ENCODE peak calls at places on chromosome 18, in five cellular contexts. S, A, I, H and L are unnamed samples.

GRCh38 chr18:55114856-55115255 is 155.6 kb upstream of the CCDC68 start:
- DNase-seq in S (no peak), A (no peak), I (no peak), H (no peak), L (no peak)

GRCh38 chr18:79426376-79427300 is 30.9 kb downstream of the NFATC1 start:
- DNase-seq in S (no peak), A (no peak), I (no peak), H (no peak), L (no peak)

GRCh38 chr18:59910967-59911366 is 11.2 kb downstream of the PMAIP1 start:
- DNase-seq in S (no peak), A (no peak), I (no peak), H (peak; percentile 85), L (no peak)

GRCh38 chr18:79801217-79801616 is 3.5 kb downstream of the KCNG2 start:
- DNase-seq in S (no peak), A (no peak), I (no peak), H (no peak), L (no peak)

GRCh38 chr18:33706391-33706790 is 128.4 kb downstream of the ASXL3 start:
- DNase-seq in S (no peak), A (no peak), I (no peak), H (peak; percentile 6), L (no peak)

GRCh38 chr18:4450065-4450676 is 4.9 kb downstream of the DLGAP1 start:
- DNase-seq in S (no peak), A (no peak), I (no peak), H (no peak), L (no peak)

GRCh38 chr18:35513181-35513932 is 15.6 kb upstream of the INO80C start:
- DNase-seq in S (no peak), A (no peak), I (peak; percentile 32), H (peak; percentile 68), L (peak; percentile 80)

GRCh38 chr18:80009661-80010550 is 21.5 kb upstream of the TXNL4A start:
- DNase-seq in S (no peak), A (no peak), I (no peak), H (peak; percentile 92), L (peak; percentile 14)

GRCh38 chr18:58671941-58672565 is 788 bp downstream of the MALT1 start:
- DNase-seq in S (no peak), A (no peak), I (no peak), H (peak; percentile 39), L (peak; percentile 37)

GRCh38 chr18:26322892-26323653 is 96.8 kb downstream of the TAF4B start:
- DNase-seq in S (no peak), A (no peak), I (no peak), H (peak; percentile 54), L (peak; percentile 71)

GRCh38 chr18:49621851-49622351 is 60.0 kb downstream of the LIPG start:
- DNase-seq in S (no peak), A (no peak), I (no peak), H (no peak), L (peak; percentile 96)

GRCh38 chr18:35179906-35180305 is 60.9 kb upstream of the ZNF397 start:
- DNase-seq in S (no peak), A (no peak), I (no peak), H (no peak), L (no peak)

GRCh38 chr18:65938592-65939372 is 188.0 kb downstream of the CDH7 start:
- DNase-seq in S (no peak), A (peak; percentile 77), I (peak; percentile 62), H (peak; percentile 18), L (no peak)

GRCh38 chr18:47946889-47947288 is 16.4 kb upstream of the SMAD2 start:
- DNase-seq in S (no peak), A (no peak), I (no peak), H (no peak), L (no peak)

GRCh38 chr18:21100678-21101077 is 10.9 kb downstream of the ROCK1 start:
- DNase-seq in S (no peak), A (no peak), I (no peak), H (no peak), L (no peak)

GRCh38 chr18:11040823-11041712 is 108.3 kb downstream of the PIEZO2 start:
- DNase-seq in S (peak; percentile 54), A (peak; percentile 51), I (peak; percentile 58), H (peak; percentile 76), L (peak; percentile 70)

GRCh38 chr18:2104620-2105462 is 466.5 kb downstream of the METTL4 start:
- DNase-seq in S (peak; percentile 33), A (peak; percentile 75), I (peak; percentile 85), H (peak; percentile 33), L (peak; percentile 77)

GRCh38 chr18:40555914-40556313 is 1399.1 kb upstream of the PIK3C3 start:
- DNase-seq in S (no peak), A (no peak), I (no peak), H (peak; percentile 66), L (no peak)

GRCh38 chr18:67672142-67672541 is 155.6 kb upstream of the DSEL start:
- DNase-seq in S (no peak), A (no peak), I (no peak), H (no peak), L (no peak)

GRCh38 chr18:53797998-53798397 is 426.5 kb downstream of the MBD2 start:
- DNase-seq in S (no peak), A (no peak), I (no peak), H (no peak), L (no peak)

GRCh38 chr18:63532471-63532870 is 9.7 kb upstream of the SERPINB12 start:
- DNase-seq in S (no peak), A (no peak), I (no peak), H (no peak), L (no peak)
- H2BK120ac ChIP-seq in S (no peak overlapping the region), A (no peak overlapping the region), I (no peak overlapping the region), H (no peak overlapping the region), L (no peak overlapping the region)

GRCh38 chr18:22284581-22285230 is 115.3 kb downstream of the GATA6 start:
- DNase-seq in S (no peak), A (no peak), I (no peak), H (no peak), L (no peak)

GRCh38 chr18:22280453-22280750 is 111.0 kb downstream of the GATA6 start:
- DNase-seq in S (no peak), A (no peak), I (no peak), H (peak; percentile 72), L (no peak)

GRCh38 chr18:22283397-22283796 is 114.0 kb downstream of the GATA6 start:
- DNase-seq in S (no peak), A (no peak), I (no peak), H (peak; percentile 73), L (no peak)

GRCh38 chr18:22279741-22280452 is 110.5 kb downstream of the GATA6 start:
- DNase-seq in S (no peak), A (no peak), I (no peak), H (peak; percentile 82), L (peak; percentile 57)

DNA sequence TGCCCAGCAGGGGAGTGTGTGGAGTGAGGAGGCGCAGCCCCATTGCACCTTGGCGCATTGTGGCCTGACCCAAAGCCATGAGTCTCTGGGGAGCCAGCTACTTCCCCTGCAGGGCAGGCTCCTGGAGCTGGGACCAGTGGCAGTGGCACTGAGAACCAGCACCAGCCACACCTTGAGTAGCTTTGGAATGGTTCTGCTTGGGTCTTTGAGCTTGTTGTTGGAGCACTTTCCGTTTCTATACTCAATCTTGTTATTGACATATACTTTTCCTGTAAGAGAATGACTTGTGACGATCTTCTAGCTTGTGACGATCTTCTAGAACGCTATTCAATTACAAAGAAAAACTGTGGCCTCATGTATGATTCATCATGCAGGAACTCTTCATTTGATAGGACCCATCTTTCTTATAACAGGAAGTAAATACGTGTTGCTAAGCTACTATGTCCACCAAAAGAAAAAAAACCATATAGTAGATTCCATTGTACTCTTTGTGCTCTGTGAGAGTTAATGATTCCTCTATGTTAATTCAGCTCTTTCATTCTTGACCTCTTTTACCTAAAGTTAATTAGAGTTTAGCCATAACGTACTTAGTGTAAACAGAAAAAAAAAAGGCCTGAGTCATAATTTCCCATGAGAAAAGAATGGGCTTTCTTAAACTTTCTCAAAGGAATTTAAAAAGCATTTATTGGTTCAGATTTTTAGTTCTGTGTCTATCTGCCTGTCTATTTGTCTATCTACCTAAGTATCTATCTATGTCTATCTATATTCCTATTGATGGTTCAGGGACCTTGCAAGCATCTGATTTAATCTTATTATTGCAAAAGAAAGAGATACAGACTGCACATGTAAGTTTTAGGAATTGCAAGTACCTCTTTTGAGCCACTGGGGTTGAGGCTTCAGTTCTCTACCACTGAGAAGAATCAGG is 113.2 kb downstream of the GATA6 start:
- DNase-seq in S (no peak), A (peak; percentile 34), I (no peak), H (peak; percentile 98), L (no peak)
- H3K14ac ChIP-seq in S (no peak overlapping the region), A (no peak overlapping the region), I (no peak overlapping the region), H (peak overlapping the region; percentile 26), L (no peak overlapping the region)

GRCh38 chr18:62332964-62333695 is 8.0 kb downstream of the TNFRSF11A start:
- DNase-seq in S (no peak), A (no peak), I (peak; percentile 31), H (no peak), L (no peak)

GRCh38 chr18:62334110-62334509 is 9.0 kb downstream of the TNFRSF11A start:
- DNase-seq in S (no peak), A (no peak), I (peak; percentile 31), H (no peak), L (no peak)

GRCh38 chr18:62337336-62337735 is 12.2 kb downstream of the TNFRSF11A start:
- DNase-seq in S (no peak), A (no peak), I (peak; percentile 23), H (no peak), L (no peak)

GRCh38 chr18:62336618-62337017 is 11.5 kb downstream of the TNFRSF11A start:
- DNase-seq in S (no peak), A (no peak), I (peak; percentile 23), H (no peak), L (no peak)

DNA sequence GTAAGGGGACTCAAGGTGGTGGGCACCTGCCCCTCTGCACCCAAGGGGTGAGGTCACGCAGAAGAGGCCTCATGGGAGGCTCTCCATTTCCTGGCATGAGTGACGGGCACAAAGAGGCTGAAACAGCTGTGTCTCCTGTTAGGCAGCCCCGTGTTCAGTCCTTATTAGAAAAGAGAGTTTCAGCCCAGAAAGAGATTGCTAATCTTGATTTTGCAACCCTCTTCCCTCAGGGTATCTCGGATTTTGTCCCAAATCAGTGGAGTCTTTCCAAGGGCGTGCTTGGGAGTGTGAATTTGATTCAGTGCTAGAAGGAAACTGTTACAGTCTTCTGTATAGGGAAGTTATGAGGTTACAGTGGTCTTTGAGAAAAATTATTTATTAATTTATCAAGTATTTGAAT is 10.4 kb downstream of the TNFRSF11A start:
- DNase-seq in S (no peak), A (no peak), I (peak; percentile 39), H (no peak), L (peak; percentile 56)
- H2BK12ac ChIP-seq in S (no peak overlapping the region), A (no peak overlapping the region), I (no peak overlapping the region), H (no peak overlapping the region), L (no peak overlapping the region)

DNA sequence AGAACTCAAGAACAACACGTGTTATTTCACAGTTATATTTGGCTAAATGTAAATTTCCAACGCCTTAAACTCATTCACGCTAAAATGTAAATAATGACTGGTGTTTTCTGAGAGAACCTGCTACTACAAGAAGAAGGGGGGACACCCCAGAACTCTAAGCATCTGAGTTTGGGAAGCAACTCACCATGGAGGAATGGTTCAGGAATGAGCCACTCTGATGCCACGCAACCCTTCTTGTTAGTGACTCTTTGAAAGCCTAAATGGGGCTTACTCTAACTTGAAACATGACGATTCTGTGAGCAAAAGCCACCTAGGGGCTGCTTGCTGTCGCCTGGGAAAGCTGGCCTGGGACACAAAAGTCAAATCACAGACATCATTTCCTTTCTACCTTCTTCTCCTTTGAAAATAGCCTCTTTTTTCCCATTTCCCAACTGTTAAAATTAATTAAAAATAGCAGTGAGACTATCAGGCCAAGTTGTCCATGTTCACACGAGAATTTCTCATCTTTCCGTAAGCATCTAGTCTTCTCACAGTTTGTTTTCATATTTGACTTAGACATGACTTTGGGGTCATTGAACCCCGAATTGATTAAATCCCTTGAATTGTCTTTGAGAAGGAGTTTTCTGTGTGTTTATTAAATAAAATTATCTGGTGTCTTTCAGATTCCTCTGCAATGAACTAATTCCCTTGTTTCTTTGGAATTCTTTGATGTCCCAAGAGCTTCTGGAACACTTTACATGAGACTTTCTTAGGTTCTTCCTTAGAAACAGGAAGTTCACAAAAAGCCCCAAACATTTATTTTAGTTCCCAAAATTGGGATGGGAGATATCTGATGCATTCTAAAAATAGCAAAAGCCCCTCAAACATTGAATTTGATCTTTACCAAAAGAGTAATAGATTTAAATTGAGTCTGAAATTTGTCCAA is 75.5 kb upstream of the CABLES1 start:
- DNase-seq in S (no peak), A (no peak), I (no peak), H (no peak), L (no peak)
- H2BK120ac ChIP-seq in S (no peak overlapping the region), A (no peak overlapping the region), I (no peak overlapping the region), H (no peak overlapping the region), L (no peak overlapping the region)